ENCODE peak calls at places on chromosome 6, in seven cellular contexts. X is HCT116, I is heart left ventricle, L is uterus, K is stomach, S is A549, Q is transverse colon. M is an unnamed sample.

GRCh38 chr6:42403831-42404230 is 47.9 kb downstream of the TRERF1 start:
- DNase-seq in X (no peak), I (no peak), L (no peak), K (no peak), S (no peak), Q (no peak), M (no peak)

GRCh38 chr6:166997768-166998255 is 1.4 kb upstream of the CEP43 start:
- DNase-seq in X (peak; percentile 62), I (peak; percentile 37), L (peak; percentile 30), K (peak; percentile 69), S (peak; percentile 79), Q (peak; percentile 69), M (peak; percentile 76)

GRCh38 chr6:131950767-131951575 is at the start of gene CCN2:
- DNase-seq in X (peak; percentile 48), I (peak; percentile 84), L (peak; percentile 88), K (peak; percentile 77), S (peak; percentile 94), Q (peak; percentile 84), M (peak; percentile 86)

GRCh38 chr6:158853072-158853871 is 34.1 kb upstream of the EZR start:
- DNase-seq in X (peak; percentile 97), I (peak; percentile 56), L (peak; percentile 23), K (peak; percentile 93), S (peak; percentile 97), Q (peak; percentile 94), M (peak; percentile 57)

GRCh38 chr6:165321555-165322145 is 12.2 kb upstream of the C6orf118 start:
- DNase-seq in X (no peak), I (no peak), L (no peak), K (no peak), S (no peak), Q (no peak), M (no peak)

GRCh38 chr6:12001706-12002070 is 10.4 kb upstream of the HIVEP1 start:
- DNase-seq in X (no peak), I (no peak), L (no peak), K (no peak), S (no peak), Q (no peak), M (no peak)

GRCh38 chr6:5878792-5879191 is 127.9 kb downstream of the NRN1 start:
- DNase-seq in X (no peak), I (no peak), L (no peak), K (no peak), S (no peak), Q (no peak), M (no peak)

GRCh38 chr6:76275746-76276145 is 203.3 kb upstream of the IMPG1 start:
- DNase-seq in X (no peak), I (no peak), L (no peak), K (no peak), S (no peak), Q (no peak), M (no peak)

GRCh38 chr6:108564178-108564577 is 3.5 kb downstream of the FOXO3 start:
- DNase-seq in X (peak; percentile 76), I (no peak), L (no peak), K (no peak), S (no peak), Q (no peak), M (no peak)

GRCh38 chr6:44942201-44942600 is 385.9 kb upstream of the RUNX2 start:
- DNase-seq in X (no peak), I (no peak), L (no peak), K (no peak), S (no peak), Q (no peak), M (no peak)

GRCh38 chr6:24858154-24858801 is 59.6 kb upstream of the ARMH2 start:
- DNase-seq in X (no peak), I (no peak), L (no peak), K (no peak), S (no peak), Q (peak; percentile 31), M (no peak)

GRCh38 chr6:83613378-83613777 is 95.5 kb downstream of the SNAP91 start:
- DNase-seq in X (no peak), I (no peak), L (no peak), K (no peak), S (no peak), Q (no peak), M (no peak)

GRCh38 chr6:83615025-83615999 is 93.6 kb downstream of the SNAP91 start:
- DNase-seq in X (peak; percentile 47), I (no peak), L (no peak), K (no peak), S (peak; percentile 36), Q (no peak), M (no peak)
- TF ChIP-seq CTCF in X (peak; percentile 70), I (peak; percentile 59), L (no peak), K (peak; percentile 54), S (peak; percentile 58), Q (peak; percentile 23), M (peak; percentile 61)

DNA sequence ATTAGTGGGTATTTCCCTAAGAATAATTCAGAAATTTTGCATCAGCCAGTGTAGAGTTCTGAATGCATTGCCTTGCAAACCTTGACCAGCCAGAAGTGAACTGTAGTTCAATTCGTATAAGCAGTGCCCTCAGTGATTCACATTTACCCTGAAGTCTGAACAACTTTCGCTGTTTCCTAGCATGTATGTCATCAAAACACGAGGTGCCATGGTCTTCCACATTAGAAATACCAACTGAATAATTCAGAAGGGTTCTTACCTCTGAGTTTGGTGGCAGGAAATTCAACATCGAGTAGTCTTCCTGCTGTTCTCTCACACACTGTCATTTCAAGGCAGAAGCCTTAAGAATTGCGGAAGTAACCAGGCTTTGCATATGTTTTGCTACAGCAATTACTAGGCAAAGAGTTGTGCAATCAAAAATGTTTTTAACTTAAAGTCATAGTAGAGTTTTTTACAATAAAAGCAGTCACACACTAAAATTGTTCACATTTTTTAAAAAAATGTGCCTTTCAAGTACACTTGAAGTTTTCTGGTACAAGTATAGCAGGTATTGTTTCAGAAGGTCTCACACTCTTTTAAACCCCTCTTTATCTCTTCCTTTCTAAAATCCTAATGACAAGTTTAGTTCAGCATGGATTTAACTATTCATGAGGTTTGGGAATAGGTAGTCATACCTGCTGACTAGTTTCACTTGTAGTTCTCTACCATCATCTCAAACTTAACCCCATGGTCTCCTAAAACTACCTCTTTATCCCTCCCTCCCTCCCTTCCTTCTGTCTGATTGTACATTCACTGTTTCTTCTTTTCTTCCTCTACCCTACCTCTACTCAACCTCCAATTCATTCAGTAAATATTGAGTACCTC is 118.3 kb downstream of the STXBP5 start:
- DNase-seq in X (no peak), I (no peak), L (no peak), K (no peak), S (no peak), Q (no peak), M (no peak)
- H3K27ac ChIP-seq in X (no peak overlapping the region), I (no peak overlapping the region), L (no peak overlapping the region), K (no peak overlapping the region), S (no peak overlapping the region), Q (peak overlapping the region; percentile 51), M (no peak overlapping the region)

GRCh38 chr6:119076173-119076965 is 2.1 kb downstream of the FAM184A start:
- DNase-seq in X (no peak), I (no peak), L (no peak), K (no peak), S (no peak), Q (no peak), M (no peak)

GRCh38 chr6:119077643-119078448 is 618 bp downstream of the FAM184A start:
- DNase-seq in X (no peak), I (peak; percentile 27), L (peak; percentile 26), K (peak; percentile 39), S (no peak), Q (peak; percentile 38), M (peak; percentile 50)

GRCh38 chr6:119078449-119079287 is at the start of gene FAM184A:
- DNase-seq in X (peak; percentile 16), I (peak; percentile 50), L (peak; percentile 49), K (peak; percentile 65), S (peak; percentile 33), Q (peak; percentile 65), M (peak; percentile 70)

GRCh38 chr6:119075200-119075981 is 3.1 kb downstream of the FAM184A start:
- DNase-seq in X (no peak), I (no peak), L (no peak), K (no peak), S (no peak), Q (no peak), M (no peak)

DNA sequence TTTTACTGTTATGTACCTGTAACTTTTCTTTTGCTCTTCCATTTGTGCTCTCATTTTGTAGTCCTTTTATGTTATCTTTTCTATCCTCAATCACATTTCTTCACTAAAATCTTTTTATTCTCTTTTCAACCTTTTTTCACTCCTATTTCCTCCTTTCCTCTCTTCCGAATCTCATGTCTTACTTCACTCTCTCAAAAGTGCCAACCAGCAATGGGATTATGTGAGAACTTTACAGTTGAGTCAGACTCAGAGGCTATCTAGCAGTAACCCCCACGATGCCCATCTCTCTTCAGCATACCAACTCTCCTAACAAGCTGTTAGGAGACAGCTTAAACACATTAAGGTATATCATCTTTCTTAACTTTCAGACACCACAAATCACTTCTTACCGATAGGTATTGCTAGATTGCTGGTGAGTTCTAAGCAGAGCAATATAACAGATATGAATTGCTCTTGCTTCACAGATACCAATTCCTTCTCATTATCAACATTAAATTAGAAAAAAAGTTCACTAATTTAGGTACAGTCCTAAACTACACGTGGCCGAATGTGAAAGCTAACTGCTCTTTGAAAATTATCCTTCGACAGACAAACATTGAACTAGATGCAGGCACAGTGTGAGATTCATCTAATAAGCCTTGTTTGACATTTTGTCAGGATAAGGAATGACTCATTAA is 1.4 kb downstream of the FAM184A start:
- DNase-seq in X (no peak), I (no peak), L (no peak), K (no peak), S (no peak), Q (no peak), M (no peak)
- TF ChIP-seq POLR2A in X (no peak), I (no peak), L (no peak), K (no peak), S (no peak), Q (no peak), M (no peak)

DNA sequence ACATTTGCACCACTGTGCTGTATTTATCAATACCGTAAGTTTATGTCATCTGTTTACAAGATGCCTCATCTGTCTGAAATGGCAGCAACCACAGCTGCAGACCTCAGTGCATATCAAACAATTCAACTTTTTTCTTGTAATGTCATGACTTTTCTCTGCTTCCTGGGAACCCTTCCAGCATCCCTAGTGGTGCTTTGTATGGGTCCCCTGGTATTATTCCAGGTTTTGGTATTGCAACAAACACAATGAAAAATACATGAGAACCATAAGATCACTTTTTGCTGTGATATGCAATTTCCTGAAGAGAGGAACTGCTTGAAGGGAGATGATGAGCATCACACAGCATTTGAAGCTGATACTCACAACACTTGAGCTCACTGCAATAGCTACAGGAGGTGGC is 12.0 kb upstream of the TXNDC5 start:
- DNase-seq in X (no peak), I (no peak), L (no peak), K (no peak), S (no peak), Q (no peak), M (no peak)
- TF ChIP-seq CTCF in X (no peak), I (no peak), L (no peak), K (no peak), S (no peak), Q (no peak), M (no peak)

GRCh38 chr6:3795836-3796395 is 44.4 kb upstream of the PXDC1 start:
- DNase-seq in X (no peak), I (no peak), L (no peak), K (no peak), S (no peak), Q (no peak), M (no peak)
- H3K27ac ChIP-seq in X (no peak overlapping the region), I (peak overlapping the region; percentile 47), L (no peak overlapping the region), K (no peak overlapping the region), S (peak overlapping the region; percentile 90), Q (no peak overlapping the region), M (no peak overlapping the region)

GRCh38 chr6:43770417-43771209 is 602 bp downstream of the VEGFA start:
- DNase-seq in X (no peak), I (peak; percentile 90), L (peak; percentile 57), K (peak; percentile 63), S (peak; percentile 67), Q (peak; percentile 66), M (peak; percentile 80)
- TF ChIP-seq POLR2A in X (no peak), I (peak; percentile 56), L (no peak), K (no peak), S (peak; percentile 49), Q (peak; percentile 51), M (peak; percentile 51)

M was measured in right lobe of liver.